ENCODE peak calls at places on chromosomes 3 and 15, in eight cellular contexts. K is psoas muscle; H is cardiac muscle cell; R is HCT116; X is suprapubic skin; M is colonic mucosa; W is CD8-positive, alpha-beta T cell; N is adrenal gland. J is an unnamed sample.

GRCh38 chr3:183895296-183895695 is 10.6 kb upstream of the PARL start:
- DNase-seq in K (no peak), H (peak; percentile 74), R (peak; percentile 38), X (no peak), M (no peak), W (peak; percentile 29), N (peak; percentile 65), J (no peak)

GRCh38 chr15:55319537-55320325 is 709 bp downstream of the PIGB start:
- DNase-seq in K (no peak), H (peak; percentile 38), R (no peak), X (no peak), M (peak; percentile 46), W (no peak), N (no peak), J (peak; percentile 38)

GRCh38 chr3:140147965-140148490 is 213.0 kb downstream of the CLSTN2 start:
- DNase-seq in K (no peak), H (no peak), R (no peak), X (no peak), M (no peak), W (no peak), N (no peak), J (no peak)

GRCh38 chr3:73504255-73504654 is 120.5 kb downstream of the PDZRN3 start:
- DNase-seq in K (no peak), H (no peak), R (no peak), X (no peak), M (peak; percentile 49), W (no peak), N (no peak), J (no peak)

GRCh38 chr3:148006508-148006907 is 597.3 kb downstream of the ZIC1 start:
- DNase-seq in K (no peak), H (peak; percentile 49), R (no peak), X (no peak), M (no peak), W (no peak), N (no peak), J (no peak)

GRCh38 chr15:44811347-44811746 is 75.0 kb downstream of the TRIM69 start:
- DNase-seq in K (no peak), H (no peak), R (peak; percentile 6), X (no peak), M (peak; percentile 67), W (no peak), N (no peak), J (no peak)

GRCh38 chr15:90873998-90874605 is 5.7 kb downstream of the FURIN start:
- DNase-seq in K (no peak), H (no peak), R (no peak), X (no peak), M (peak; percentile 56), W (no peak), N (no peak), J (no peak)

GRCh38 chr3:180433172-180433571 is 168.8 kb upstream of the TTC14 start:
- DNase-seq in K (no peak), H (peak; percentile 36), R (no peak), X (no peak), M (no peak), W (no peak), N (no peak), J (no peak)

GRCh38 chr3:174439621-174440349 is 419.3 kb upstream of the NAALADL2 start:
- DNase-seq in K (peak; percentile 21), H (peak; percentile 97), R (peak; percentile 91), X (no peak), M (peak; percentile 32), W (no peak), N (no peak), J (no peak)

GRCh38 chr3:165755571-165755970 is 81.7 kb downstream of the BCHE start:
- DNase-seq in K (no peak), H (no peak), R (no peak), X (no peak), M (no peak), W (no peak), N (no peak), J (no peak)

GRCh38 chr3:105798381-105798934 is 70.4 kb downstream of the CBLB start:
- DNase-seq in K (no peak), H (no peak), R (no peak), X (no peak), M (no peak), W (no peak), N (no peak), J (peak; percentile 60)

GRCh38 chr3:105802073-105802706 is 66.6 kb downstream of the CBLB start:
- DNase-seq in K (no peak), H (no peak), R (no peak), X (no peak), M (no peak), W (no peak), N (no peak), J (no peak)

GRCh38 chr3:105805402-105805801 is 63.4 kb downstream of the CBLB start:
- DNase-seq in K (no peak), H (no peak), R (no peak), X (no peak), M (no peak), W (no peak), N (no peak), J (no peak)

GRCh38 chr3:105800320-105800719 is 68.5 kb downstream of the CBLB start:
- DNase-seq in K (no peak), H (no peak), R (no peak), X (no peak), M (no peak), W (no peak), N (no peak), J (no peak)

DNA sequence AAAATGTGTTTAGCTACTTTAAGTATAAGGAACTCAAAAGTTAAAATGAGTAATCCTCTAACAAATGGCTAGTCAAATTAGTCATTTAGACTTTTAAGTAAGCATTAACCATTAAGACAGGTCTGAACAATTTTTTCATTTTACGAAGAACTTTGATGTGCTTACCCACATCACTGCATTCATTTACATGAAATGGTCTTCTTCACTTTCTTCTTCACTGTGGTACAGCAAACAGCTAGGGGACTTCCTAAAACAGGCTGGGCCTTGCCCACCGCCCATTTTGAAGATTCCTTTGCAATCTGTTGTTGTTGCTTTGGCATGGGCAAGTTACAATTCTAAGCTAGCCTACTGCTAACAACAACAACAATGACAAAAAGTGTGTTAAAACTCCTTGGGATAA is 67.4 kb downstream of the CBLB start:
- DNase-seq in K (no peak), H (no peak), R (no peak), X (no peak), M (no peak), W (peak; percentile 18), N (no peak), J (no peak)
- H3K4me3 ChIP-seq in K (no peak overlapping the region), H (no peak overlapping the region), R (no peak overlapping the region), X (no peak overlapping the region), M (no peak overlapping the region), W (no peak overlapping the region), N (no peak overlapping the region), J (no peak overlapping the region)

GRCh38 chr15:41809526-41810220 is 18.2 kb upstream of the JMJD7 start:
- DNase-seq in K (no peak), H (no peak), R (no peak), X (no peak), M (no peak), W (no peak), N (no peak), J (no peak)

GRCh38 chr15:41812820-41813375 is 15.0 kb upstream of the JMJD7 start:
- DNase-seq in K (no peak), H (no peak), R (no peak), X (no peak), M (no peak), W (no peak), N (no peak), J (no peak)

GRCh38 chr15:41811432-41812195 is 16.3 kb upstream of the JMJD7 start:
- DNase-seq in K (peak; percentile 86), H (peak; percentile 91), R (peak; percentile 46), X (peak; percentile 91), M (peak; percentile 87), W (peak; percentile 76), N (peak; percentile 95), J (no peak)

GRCh38 chr15:41809121-41809520 is 18.8 kb upstream of the JMJD7 start:
- DNase-seq in K (no peak), H (no peak), R (no peak), X (no peak), M (no peak), W (no peak), N (no peak), J (no peak)

DNA sequence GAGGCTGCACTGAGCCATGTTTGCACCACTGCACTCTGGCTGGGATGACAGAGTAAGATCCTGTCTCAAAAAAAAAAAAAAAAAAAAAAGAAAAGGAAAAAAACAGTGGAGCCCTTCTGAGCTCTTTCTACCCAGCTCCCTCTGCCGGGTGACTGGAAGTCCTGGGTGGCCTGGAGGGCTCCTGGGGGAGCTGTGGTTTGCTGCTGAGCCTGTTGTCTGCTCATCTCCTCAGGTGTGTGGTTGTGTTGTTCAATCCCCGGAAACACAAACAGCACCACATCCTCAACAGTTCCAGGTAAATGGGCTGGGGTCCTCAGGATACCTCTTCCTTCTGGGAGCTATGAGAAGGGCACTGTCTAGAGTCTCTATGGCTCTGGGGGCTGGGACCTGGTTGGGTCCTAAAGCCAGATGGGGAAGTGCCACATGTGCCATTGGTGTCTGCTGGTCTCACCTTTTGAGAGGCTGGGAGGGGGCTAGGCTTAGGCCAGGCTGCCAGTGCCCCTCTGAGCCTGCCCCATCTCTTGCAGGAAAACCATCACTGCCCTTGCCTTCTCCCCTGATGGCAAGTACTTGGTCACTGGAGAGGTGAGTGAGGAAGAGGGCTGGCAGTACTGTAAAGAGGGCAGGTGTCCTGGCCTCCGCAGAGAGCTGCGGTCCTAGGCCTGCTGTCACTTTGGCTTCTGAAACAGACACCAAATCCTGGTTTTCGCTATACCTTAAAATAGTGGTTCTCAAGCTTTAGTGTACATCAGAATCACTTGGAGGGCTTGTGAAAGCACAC is 17.1 kb upstream of the JMJD7 start:
- DNase-seq in K (no peak), H (no peak), R (no peak), X (no peak), M (no peak), W (no peak), N (peak; percentile 51), J (no peak)
- TF ChIP-seq CTCF in K (no peak), H (no peak), R (no peak), X (no peak), M (no peak), W (no peak), N (no peak), J (peak; percentile 5)

GRCh38 chr3:158101330-158102218 is 4.6 kb downstream of the SHOX2 start:
- DNase-seq in K (no peak), H (no peak), R (no peak), X (no peak), M (no peak), W (no peak), N (no peak), J (no peak)
- H3K4me3 ChIP-seq in K (no peak overlapping the region), H (no peak overlapping the region), R (no peak overlapping the region), X (no peak overlapping the region), M (no peak overlapping the region), W (no peak overlapping the region), N (no peak overlapping the region), J (no peak overlapping the region)

GRCh38 chr15:38564557-38565286 is at the start of gene RASGRP1:
- DNase-seq in K (peak; percentile 55), H (peak; percentile 48), R (no peak), X (no peak), M (peak; percentile 75), W (peak; percentile 88), N (no peak), J (no peak)
- TF ChIP-seq CTCF in K (peak; percentile 6), H (peak; percentile 34), R (no peak), X (peak; percentile 18), M (no peak), W (no peak), N (peak; percentile 19), J (peak; percentile 48)

GRCh38 chr15:57496946-57497944 is 94.5 kb upstream of the MYZAP start:
- DNase-seq in K (no peak), H (no peak), R (no peak), X (no peak), M (peak; percentile 66), W (no peak), N (no peak), J (no peak)
- H3K4me3 ChIP-seq in K (no peak overlapping the region), H (no peak overlapping the region), R (no peak overlapping the region), X (no peak overlapping the region), M (no peak overlapping the region), W (no peak overlapping the region), N (no peak overlapping the region), J (no peak overlapping the region)